ENCODE peak calls at places on chromosomes 5 and 9, in four cellular contexts. F, D, A and G are unnamed samples.

GRCh38 chr5:159619826-159620225 is 289.5 kb upstream of the IL12B start:
- DNase-seq in F (no peak), D (no peak), A (no peak), G (no peak)

GRCh38 chr9:108530141-108530540 is 325.6 kb downstream of the ACTL7B start:
- DNase-seq in F (no peak), A (no peak), D (no peak), G (no peak)

GRCh38 chr5:143350790-143351603 is 52.5 kb downstream of the NR3C1 start:
- DNase-seq in A (no peak), F (no peak), D (peak), G (no peak)

GRCh38 chr5:170070556-170071412 is 34.9 kb upstream of the FOXI1 start:
- DNase-seq in F (no peak), D (no peak), A (no peak), G (no peak)

GRCh38 chr5:74042559-74043357 is 416.8 kb downstream of the ARHGEF28 start:
- DNase-seq in F (no peak), D (no peak), A (no peak), G (no peak)

GRCh38 chr5:146073239-146073900 is 32.0 kb downstream of the PLAC8L1 start:
- DNase-seq in F (no peak), A (peak), D (no peak), G (no peak)

GRCh38 chr9:29691758-29692407 is 2118.6 kb upstream of the C9orf72 start:
- DNase-seq in D (peak), F (no peak), A (peak), G (no peak)

GRCh38 chr5:53339962-53340540 is 140.4 kb upstream of the FST start:
- DNase-seq in D (no peak), A (no peak), F (no peak), G (no peak)

GRCh38 chr9:87676976-87677775 is 48.7 kb upstream of the CTSL start:
- DNase-seq in A (no peak), D (no peak), F (no peak), G (no peak)

GRCh38 chr9:99103909-99104458 is 929 bp upstream of the TGFBR1 start:
- DNase-seq in D (no peak), A (no peak), F (no peak), G (no peak)

GRCh38 chr5:137735531-137736284 is at the start of gene KLHL3:
- DNase-seq in A (peak), F (peak), D (peak), G (no peak)

GRCh38 chr5:27191786-27192505 is 153.6 kb upstream of the CDH9 start:
- DNase-seq in A (no peak), F (no peak), D (no peak), G (no peak)

GRCh38 chr5:175895701-175896102 is 24.3 kb downstream of the CPLX2 start:
- DNase-seq in D (peak), A (no peak), F (peak), G (no peak)

GRCh38 chr5:111734013-111734412 is 23.0 kb downstream of the NREP start:
- DNase-seq in D (no peak), A (no peak), F (no peak), G (no peak)

GRCh38 chr9:136284311-136284710 is 19.6 kb downstream of the CCDC187 start:
- DNase-seq in D (no peak), F (no peak), A (no peak), G (no peak)

GRCh38 chr5:140251527-140251973 is 51.4 kb downstream of the PFDN1 start:
- DNase-seq in D (peak), F (no peak), A (no peak), G (no peak)

GRCh38 chr5:142323480-142324376 is 1.1 kb downstream of the SPRY4 start:
- DNase-seq in D (no peak), A (no peak), F (no peak), G (no peak)

GRCh38 chr5:11234501-11234911 is 473.5 kb upstream of the DAP start:
- DNase-seq in D (no peak), F (no peak), A (no peak), G (no peak)

GRCh38 chr9:15080401-15080800 is 170.2 kb upstream of the FREM1 start:
- DNase-seq in D (no peak), F (no peak), A (no peak), G (no peak)

GRCh38 chr5:172788771-172789686 is 18.0 kb upstream of the DUSP1 start:
- DNase-seq in D (peak), A (no peak), F (no peak), G (no peak)

GRCh38 chr5:83526289-83526688 is 54.7 kb downstream of the VCAN start:
- DNase-seq in A (no peak), D (no peak), F (no peak), G (no peak)

GRCh38 chr5:56340196-56340980 is 107.3 kb upstream of the ANKRD55 start:
- DNase-seq in D (no peak), F (no peak), A (no peak), G (no peak)

GRCh38 chr5:116532762-116533525 is 41.7 kb downstream of the SEMA6A start:
- DNase-seq in A (peak), D (no peak), F (no peak), G (peak)

GRCh38 chr5:17113174-17113941 is 104.1 kb upstream of the BASP1 start:
- DNase-seq in D (no peak), A (no peak), F (no peak), G (no peak)

GRCh38 chr9:99059074-99059894 is 45.6 kb upstream of the TGFBR1 start:
- DNase-seq in D (peak), F (peak), A (no peak), G (no peak)

GRCh38 chr5:139638736-139639618 is 9.2 kb upstream of the CXXC5 start:
- DNase-seq in D (peak), F (no peak), A (no peak), G (no peak)

GRCh38 chr9:70120834-70121510 is 77.3 kb downstream of the MAMDC2 start:
- DNase-seq in F (no peak), D (no peak), A (no peak), G (no peak)

GRCh38 chr5:163350083-163350482 is 87.3 kb upstream of the CCNG1 start:
- DNase-seq in F (no peak), D (no peak), A (no peak), G (no peak)

GRCh38 chr5:141910271-141910673 is 13.4 kb upstream of the DELE1 start:
- DNase-seq in D (no peak), A (no peak), F (no peak), G (no peak)

GRCh38 chr5:124263680-124264491 is 482.6 kb downstream of the ZNF608 start:
- DNase-seq in A (peak), F (no peak), D (no peak), G (no peak)

GRCh38 chr9:100322954-100323536 is 29.7 kb downstream of the TEX10 start:
- DNase-seq in F (peak), A (peak), D (peak), G (peak)